ENCODE peak calls at places on chromosome 9, in four cellular contexts. Q is nephron progenitor cell; U is HEK293T; Z is stimulated activated CD4-positive, alpha-beta T cell treated with anti-CD3 and anti-CD28 coated beads, TNF-alpha, amount 100 ng/mL, for 1 hour. H is an unnamed sample.

GRCh38 chr9:128124873-128125574 is 2.5 kb downstream of the PTGES2 start:
- DNase-seq in Z (no peak), Q (peak; percentile 75), U (peak; percentile 55), H (no peak)

GRCh38 chr9:82020341-82020740 is 31.8 kb downstream of the SPATA31D1 start:
- DNase-seq in Z (no peak), U (no peak), Q (no peak), H (no peak)

GRCh38 chr9:113581865-113582697 is 118.6 kb downstream of the RGS3 start:
- DNase-seq in Q (peak; percentile 33), U (no peak), Z (peak; percentile 63), H (peak; percentile 53)

GRCh38 chr9:110886832-110887231 is 151.4 kb downstream of the LPAR1 start:
- DNase-seq in U (no peak), Z (no peak), Q (no peak), H (no peak)

GRCh38 chr9:12766357-12766756 is 8.5 kb upstream of the LURAP1L start:
- DNase-seq in U (no peak), Q (no peak), Z (no peak), H (no peak)

GRCh38 chr9:82805027-82805426 is 257.9 kb downstream of the RASEF start:
- DNase-seq in Q (no peak), U (no peak), Z (no peak), H (no peak)

GRCh38 chr9:99365233-99365980 is 143.3 kb downstream of the SEC61B start:
- DNase-seq in Q (no peak), U (no peak), Z (no peak), H (no peak)

GRCh38 chr9:89603629-89604462 is 966 bp upstream of the GADD45G start:
- DNase-seq in Z (no peak), U (peak; percentile 39), Q (peak; percentile 83), H (no peak)

GRCh38 chr9:35499029-35499700 is 9.3 kb downstream of the RUSC2 start:
- DNase-seq in Z (no peak), U (no peak), Q (no peak), H (no peak)

GRCh38 chr9:79362100-79363081 is 209.4 kb upstream of the TLE4 start:
- DNase-seq in Q (no peak), U (peak; percentile 68), Z (no peak), H (no peak)

GRCh38 chr9:38026021-38026809 is 42.8 kb downstream of the SHB start:
- DNase-seq in U (peak; percentile 31), Z (no peak), Q (no peak), H (no peak)

GRCh38 chr9:123131258-123131657 is 97.8 kb downstream of the GPR21 start:
- DNase-seq in Z (no peak), Q (no peak), U (no peak), H (no peak)

GRCh38 chr9:101026824-101027223 is 1.7 kb upstream of the PLPPR1 start:
- DNase-seq in U (no peak), Q (no peak), Z (no peak), H (no peak)

GRCh38 chr9:137987244-137988030 is 109.9 kb downstream of the CACNA1B start:
- DNase-seq in U (no peak), Z (no peak), Q (no peak), H (no peak)

GRCh38 chr9:73370053-73370452 is 218.4 kb downstream of the ANXA1 start:
- DNase-seq in U (no peak), Z (no peak), Q (no peak), H (no peak)

GRCh38 chr9:135051316-135052038 is 36.0 kb upstream of the OLFM1 start:
- DNase-seq in Z (no peak), Q (no peak), U (no peak), H (no peak)